ENCODE peak calls at places on chromosomes 6 and 20, in eight cellular contexts. A is neural progenitor cell, S is testis, J is nephron progenitor cell, B is mesothelial cell of epicardium, T is heart left ventricle, X is A549, U is psoas muscle. H is an unnamed sample.

GRCh38 chr6:106997392-106998257 is 23.1 kb upstream of the CD24 start:
- DNase-seq in A (peak), S (peak), J (peak), B (peak), T (no peak), X (peak), U (no peak), H (peak)

GRCh38 chr6:113160716-113161115 is 696.4 kb upstream of the MARCKS start:
- DNase-seq in A (no peak), S (no peak), J (no peak), B (no peak), T (no peak), X (no peak), U (no peak), H (no peak)

GRCh38 chr20:33862709-33863403 is 51.7 kb downstream of the CHMP4B start:
- DNase-seq in A (peak), S (peak), J (peak), B (peak), T (peak), X (peak), U (peak), H (no peak)

GRCh38 chr20:48247961-48248360 is 462.7 kb upstream of the SULF2 start:
- DNase-seq in A (no peak), S (peak), J (no peak), B (no peak), T (no peak), X (no peak), U (no peak), H (no peak)

GRCh38 chr6:93727447-93727846 is 308.1 kb upstream of the EPHA7 start:
- DNase-seq in A (no peak), S (no peak), J (no peak), B (no peak), T (no peak), X (no peak), U (no peak), H (no peak)

GRCh38 chr6:11214438-11214837 is 18.0 kb downstream of the NEDD9 start:
- DNase-seq in A (no peak), S (peak), J (no peak), B (no peak), T (peak), X (no peak), U (no peak), H (no peak)

GRCh38 chr6:16130932-16131387 is 2.1 kb downstream of the MYLIP start:
- DNase-seq in A (peak), S (peak), J (peak), B (no peak), T (no peak), X (peak), U (no peak), H (peak)

GRCh38 chr20:51469578-51470520 is 72.7 kb downstream of the NFATC2 start:
- DNase-seq in A (no peak), S (no peak), J (no peak), B (no peak), T (no peak), X (no peak), U (no peak), H (no peak)

GRCh38 chr6:90350689-90351554 is 54.3 kb upstream of the BACH2 start:
- DNase-seq in A (no peak), S (no peak), J (no peak), B (no peak), T (no peak), X (no peak), U (no peak), H (no peak)

GRCh38 chr6:16676978-16677377 is 84.3 kb downstream of the ATXN1 start:
- DNase-seq in A (peak), S (peak), J (no peak), B (no peak), T (peak), X (peak), U (peak), H (peak)

GRCh38 chr6:166553563-166554271 is 32.8 kb downstream of the RAMACL start:
- DNase-seq in A (no peak), S (no peak), J (no peak), B (no peak), T (peak), X (no peak), U (peak), H (no peak)

GRCh38 chr6:142735182-142735581 is 209.8 kb downstream of the HIVEP2 start:
- DNase-seq in A (no peak), S (no peak), J (no peak), B (no peak), T (no peak), X (no peak), U (no peak), H (no peak)

GRCh38 chr6:138428943-138429616 is 25.1 kb downstream of the HEBP2 start:
- DNase-seq in A (peak), S (no peak), J (no peak), B (no peak), T (no peak), X (peak), U (no peak), H (peak)

GRCh38 chr6:60670036-60670435 is 1616.0 kb downstream of the KHDRBS2 start:
- DNase-seq in A (no peak), S (no peak), J (no peak), B (no peak), T (no peak), X (no peak), U (no peak), H (no peak)
- TF ChIP-seq CTCF in A (no peak), S (no peak), J (no peak), B (no peak), T (no peak), X (no peak), U (no peak), H (no peak)

GRCh38 chr6:155328074-155328538 is 13.8 kb upstream of the TFB1M start:
- DNase-seq in A (no peak), S (no peak), J (no peak), B (no peak), T (no peak), X (no peak), U (no peak), H (no peak)
- TF ChIP-seq CTCF in A (no peak), S (no peak), J (no peak), B (no peak), T (no peak), X (no peak), U (no peak), H (no peak)

DNA sequence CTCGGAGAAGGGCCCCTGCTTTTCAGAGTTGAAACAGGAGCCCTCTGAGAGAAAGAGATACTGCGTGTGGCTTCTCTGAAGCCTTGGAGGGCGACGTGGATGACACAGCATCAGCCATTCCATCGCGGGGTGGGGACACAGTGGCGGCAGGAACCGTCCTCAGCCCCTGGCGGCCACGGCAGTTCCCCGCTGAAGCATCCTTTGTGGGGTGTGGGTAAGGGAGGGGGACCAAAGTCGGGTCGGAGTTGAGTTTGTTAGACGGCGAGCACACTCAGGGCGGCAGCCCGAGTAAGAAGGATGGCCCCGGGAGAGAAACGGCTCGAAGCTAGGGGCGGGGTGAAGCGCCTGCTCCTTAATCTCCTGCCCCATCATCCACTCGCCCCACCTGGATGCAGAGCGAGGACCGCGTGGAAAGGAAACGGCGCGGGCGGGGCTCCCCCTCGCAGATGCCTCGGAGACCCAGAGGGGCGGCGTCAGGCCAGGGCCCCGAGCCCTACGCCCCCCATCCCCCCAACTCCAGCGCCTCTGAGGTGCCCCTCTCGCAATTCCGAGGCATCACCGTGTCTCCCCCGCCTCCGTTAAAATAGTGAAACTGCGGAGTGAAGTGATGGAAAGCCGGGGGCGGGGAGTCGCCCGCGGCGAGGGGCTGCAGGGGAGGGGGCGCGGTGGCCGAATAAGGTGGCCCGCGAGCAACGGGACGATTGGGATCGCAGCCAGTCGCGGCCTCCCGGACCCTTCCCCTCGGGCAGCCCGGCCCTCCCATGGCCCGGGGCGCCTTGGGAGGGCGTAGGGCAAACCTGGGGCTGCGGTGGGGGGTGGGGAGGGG is 796 bp upstream of the RREB1 start:
- DNase-seq in A (peak), S (peak), J (peak), B (no peak), T (peak), X (peak), U (peak), H (no peak)
- TF ChIP-seq CTCF in A (peak), S (no peak), J (no peak), B (peak), T (no peak), X (no peak), U (no peak), H (no peak)

GRCh38 chr6:4856779-4857178 is 80.6 kb downstream of the CDYL start:
- DNase-seq in A (no peak), S (no peak), J (no peak), B (no peak), T (no peak), X (no peak), U (no peak), H (no peak)
- TF ChIP-seq CTCF in A (no peak), S (no peak), J (no peak), B (no peak), T (no peak), X (no peak), U (no peak), H (peak)

GRCh38 chr6:108565893-108566292 is 5.2 kb downstream of the FOXO3 start:
- DNase-seq in A (no peak), S (peak), J (no peak), B (no peak), T (peak), X (no peak), U (no peak), H (no peak)
- TF ChIP-seq CTCF in A (no peak), S (no peak), J (no peak), B (no peak), T (no peak), X (no peak), U (peak), H (no peak)

DNA sequence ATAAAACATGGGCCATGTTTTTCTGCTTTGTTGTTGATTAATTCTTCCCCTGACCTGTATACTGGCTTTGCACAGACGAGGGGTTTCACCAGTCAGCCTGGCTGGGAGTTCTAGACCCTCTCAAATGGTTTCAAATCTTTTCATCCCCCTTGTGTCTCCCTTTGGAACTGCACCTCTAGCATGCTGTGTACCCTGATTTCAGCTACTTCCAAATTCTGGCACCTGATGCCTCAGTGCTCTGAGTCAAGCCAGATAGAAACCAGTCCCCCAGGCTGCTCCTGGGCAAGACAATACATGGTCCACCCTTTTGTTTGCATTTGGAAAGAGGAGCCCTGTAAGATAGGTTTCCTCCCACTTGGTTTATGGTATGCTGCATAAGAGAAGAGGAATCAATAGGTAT is 290.2 kb downstream of the BTBD3 start:
- DNase-seq in A (peak), S (peak), J (peak), B (no peak), T (no peak), X (peak), U (no peak), H (peak)
- TF ChIP-seq CTCF in A (peak), S (no peak), J (peak), B (peak), T (peak), X (no peak), U (peak), H (peak)

GRCh38 chr6:30914076-30914853 is at the start of gene VARS2:
- DNase-seq in A (peak), S (peak), J (peak), B (peak), T (peak), X (peak), U (peak), H (peak)
- TF ChIP-seq CTCF in A (peak), S (peak), J (no peak), B (no peak), T (peak), X (peak), U (peak), H (peak)

GRCh38 chr20:43508604-43509040 is 1.1 kb downstream of the L3MBTL1 start:
- DNase-seq in A (peak), S (peak), J (no peak), B (no peak), T (no peak), X (peak), U (no peak), H (no peak)
- TF ChIP-seq CTCF in A (peak), S (no peak), J (no peak), B (no peak), T (no peak), X (no peak), U (no peak), H (no peak)

GRCh38 chr6:34982424-34982852 is 93.4 kb downstream of the ANKS1A start:
- DNase-seq in A (peak), S (peak), J (no peak), B (no peak), T (no peak), X (peak), U (no peak), H (no peak)
- TF ChIP-seq CTCF in A (peak), S (peak), J (no peak), B (no peak), T (no peak), X (peak), U (peak), H (peak)